ENCODE peak calls at places on chromosomes 12 and 14, in seven cellular contexts. D, Z, H, O, M, S and X are unnamed samples.

GRCh38 chr12:115473257-115473956 is 789.4 kb upstream of the TBX3 start:
- DNase-seq in D (no peak), Z (no peak), H (no peak), O (no peak), M (no peak), S (no peak), X (no peak)

GRCh38 chr14:104770851-104771272 is 17.9 kb downstream of the SIVA1 start:
- DNase-seq in D (no peak), Z (no peak), H (no peak), O (no peak), M (no peak), S (no peak), X (no peak)

GRCh38 chr12:16506394-16506793 is 99.6 kb downstream of the LMO3 start:
- DNase-seq in D (no peak), Z (no peak), H (no peak), O (no peak), M (no peak), S (no peak), X (no peak)

GRCh38 chr12:50751921-50752721 is 11.8 kb upstream of the ATF1 start:
- DNase-seq in D (no peak), Z (peak), H (no peak), O (no peak), M (no peak), S (no peak), X (no peak)

GRCh38 chr14:106652494-106652893 is 1126.1 kb downstream of the TMEM121 start:
- DNase-seq in D (no peak), Z (no peak), H (no peak), O (no peak), M (no peak), S (no peak), X (no peak)

GRCh38 chr12:70230934-70231606 is 12.2 kb upstream of the CNOT2 start:
- DNase-seq in D (no peak), Z (no peak), H (no peak), O (no peak), M (no peak), S (no peak), X (no peak)

GRCh38 chr12:54522213-54522612 is 24.7 kb downstream of the NCKAP1L start:
- DNase-seq in D (no peak), Z (no peak), H (no peak), O (no peak), M (no peak), S (no peak), X (no peak)

GRCh38 chr12:76308866-76309265 is 39.3 kb downstream of the BBS10 start:
- DNase-seq in D (no peak), Z (no peak), H (no peak), O (no peak), M (no peak), S (no peak), X (no peak)

GRCh38 chr14:96574633-96575191 is 72.5 kb downstream of the PAPOLA start:
- DNase-seq in D (no peak), Z (no peak), H (no peak), O (no peak), M (no peak), S (no peak), X (peak)

GRCh38 chr12:115249878-115250277 is 565.9 kb upstream of the TBX3 start:
- DNase-seq in D (no peak), Z (no peak), H (no peak), O (no peak), M (no peak), S (no peak), X (no peak)

GRCh38 chr12:31749024-31749704 is 20.3 kb upstream of the AMN1 start:
- DNase-seq in D (peak), Z (peak), H (peak), O (peak), M (peak), S (no peak), X (no peak)

GRCh38 chr12:12072064-12072760 is 1.5 kb downstream of the BCL2L14 start:
- DNase-seq in D (peak), Z (no peak), H (peak), O (no peak), M (peak), S (no peak), X (no peak)

GRCh38 chr14:65879218-65880009 is 466.9 kb downstream of the FUT8 start:
- DNase-seq in D (no peak), Z (no peak), H (no peak), O (no peak), M (no peak), S (no peak), X (peak)

GRCh38 chr12:108890208-108890607 is 10.3 kb downstream of the DAO start:
- DNase-seq in D (no peak), Z (peak), H (no peak), O (peak), M (no peak), S (no peak), X (peak)

GRCh38 chr12:131067993-131068942 is 114.6 kb downstream of the ADGRD1 start:
- DNase-seq in D (no peak), Z (no peak), H (no peak), O (no peak), M (no peak), S (no peak), X (no peak)

GRCh38 chr14:54643696-54644176 is 76.8 kb downstream of the SAMD4A start:
- DNase-seq in D (no peak), Z (no peak), H (no peak), O (no peak), M (no peak), S (no peak), X (no peak)

GRCh38 chr12:71371132-71371531 is 68.5 kb upstream of the LGR5 start:
- DNase-seq in D (no peak), Z (peak), H (no peak), O (no peak), M (no peak), S (no peak), X (no peak)

GRCh38 chr12:16329594-16329993 is 17.9 kb upstream of the MGST1 start:
- DNase-seq in D (no peak), Z (no peak), H (no peak), O (no peak), M (peak), S (no peak), X (peak)

GRCh38 chr12:82648510-82648909 is 38.2 kb upstream of the TMTC2 start:
- DNase-seq in D (no peak), Z (peak), H (no peak), O (no peak), M (no peak), S (no peak), X (no peak)

GRCh38 chr14:72291908-72292688 is 359.9 kb downstream of the RGS6 start:
- DNase-seq in D (no peak), Z (peak), H (peak), O (peak), M (peak), S (no peak), X (peak)

GRCh38 chr14:104531421-104532190 is 48.0 kb upstream of the C14orf180 start:
- DNase-seq in D (no peak), Z (no peak), H (no peak), O (no peak), M (no peak), S (no peak), X (no peak)

GRCh38 chr14:83975435-83976222 is 1554.3 kb upstream of the FLRT2 start:
- DNase-seq in D (no peak), Z (no peak), H (peak), O (no peak), M (peak), S (no peak), X (peak)

GRCh38 chr12:120998435-120998834 is 17.9 kb downstream of the C12orf43 start:
- DNase-seq in D (no peak), Z (no peak), H (no peak), O (no peak), M (no peak), S (no peak), X (no peak)
- H3K27ac ChIP-seq in D (no peak), Z (no peak), H (no peak), O (no peak), M (no peak), S (no peak), X (no peak)

DNA sequence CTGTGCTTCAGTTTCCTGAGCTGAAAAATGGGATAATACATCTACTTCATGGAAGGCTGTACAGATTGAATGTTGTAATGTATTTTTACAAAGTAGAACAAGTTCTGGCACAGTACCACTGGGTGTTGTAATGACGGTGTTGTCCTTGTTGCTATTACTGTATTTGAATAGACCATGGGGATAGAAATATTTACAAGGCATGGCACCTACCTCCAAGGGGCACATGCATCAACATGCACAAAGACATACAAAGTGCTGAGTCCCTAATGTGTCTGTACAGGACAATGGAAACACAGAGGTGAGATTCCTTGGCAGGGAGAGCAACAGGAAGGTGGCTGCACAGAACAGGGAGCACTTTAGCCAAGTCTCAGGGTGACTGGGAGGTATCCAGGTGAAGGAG is 930.6 kb upstream of the TMEM132C start:
- DNase-seq in D (no peak), Z (no peak), H (no peak), O (no peak), M (no peak), S (no peak), X (no peak)
- TF ChIP-seq CTCF in D (no peak), Z (no peak), H (no peak), O (no peak), M (no peak), S (no peak), X (no peak)

GRCh38 chr14:23128969-23129758 is 10.1 kb upstream of the CEBPE start:
- DNase-seq in D (no peak), Z (no peak), H (no peak), O (peak), M (no peak), S (peak), X (no peak)
- H3K27ac ChIP-seq in D (no peak), Z (no peak), H (no peak), O (no peak), M (no peak), S (no peak), X (no peak)

GRCh38 chr14:29800961-29801360 is 126.7 kb downstream of the PRKD1 start:
- DNase-seq in D (no peak), Z (no peak), H (no peak), O (no peak), M (no peak), S (no peak), X (no peak)
- TF ChIP-seq CTCF in D (no peak), Z (no peak), H (no peak), O (no peak), M (no peak), S (no peak), X (peak)

GRCh38 chr12:103519632-103520031 is 23.9 kb upstream of the C12orf42 start:
- DNase-seq in D (no peak), Z (no peak), H (no peak), O (no peak), M (no peak), S (no peak), X (no peak)

GRCh38 chr12:103523771-103524170 is 28.0 kb upstream of the C12orf42 start:
- DNase-seq in D (no peak), Z (no peak), H (no peak), O (no peak), M (no peak), S (no peak), X (no peak)

GRCh38 chr12:103520686-103521215 is 25.0 kb upstream of the C12orf42 start:
- DNase-seq in D (no peak), Z (no peak), H (no peak), O (no peak), M (no peak), S (no peak), X (no peak)

GRCh38 chr12:103529306-103529705 is 33.5 kb upstream of the C12orf42 start:
- DNase-seq in D (no peak), Z (no peak), H (no peak), O (no peak), M (no peak), S (no peak), X (no peak)

GRCh38 chr12:103524238-103524875 is 28.6 kb upstream of the C12orf42 start:
- DNase-seq in D (no peak), Z (no peak), H (no peak), O (no peak), M (no peak), S (no peak), X (no peak)
- H3K27ac ChIP-seq in D (no peak), Z (no peak), H (no peak), O (no peak), M (no peak), S (no peak), X (no peak)

GRCh38 chr12:94457331-94457730 is 2.3 kb downstream of the CEP83 start:
- DNase-seq in D (no peak), Z (no peak), H (no peak), O (no peak), M (no peak), S (no peak), X (no peak)

GRCh38 chr12:94460594-94460959 is 910 bp upstream of the CEP83 start:
- DNase-seq in D (no peak), Z (no peak), H (no peak), O (no peak), M (no peak), S (no peak), X (no peak)

GRCh38 chr12:94458882-94459772 is 540 bp downstream of the CEP83 start:
- DNase-seq in D (no peak), Z (peak), H (no peak), O (peak), M (peak), S (no peak), X (peak)

GRCh38 chr12:94459773-94460593 is at the start of gene CEP83:
- DNase-seq in D (peak), Z (peak), H (peak), O (peak), M (peak), S (peak), X (peak)
- TF ChIP-seq CTCF in D (no peak), Z (no peak), H (no peak), O (no peak), M (no peak), S (no peak), X (no peak)

DNA sequence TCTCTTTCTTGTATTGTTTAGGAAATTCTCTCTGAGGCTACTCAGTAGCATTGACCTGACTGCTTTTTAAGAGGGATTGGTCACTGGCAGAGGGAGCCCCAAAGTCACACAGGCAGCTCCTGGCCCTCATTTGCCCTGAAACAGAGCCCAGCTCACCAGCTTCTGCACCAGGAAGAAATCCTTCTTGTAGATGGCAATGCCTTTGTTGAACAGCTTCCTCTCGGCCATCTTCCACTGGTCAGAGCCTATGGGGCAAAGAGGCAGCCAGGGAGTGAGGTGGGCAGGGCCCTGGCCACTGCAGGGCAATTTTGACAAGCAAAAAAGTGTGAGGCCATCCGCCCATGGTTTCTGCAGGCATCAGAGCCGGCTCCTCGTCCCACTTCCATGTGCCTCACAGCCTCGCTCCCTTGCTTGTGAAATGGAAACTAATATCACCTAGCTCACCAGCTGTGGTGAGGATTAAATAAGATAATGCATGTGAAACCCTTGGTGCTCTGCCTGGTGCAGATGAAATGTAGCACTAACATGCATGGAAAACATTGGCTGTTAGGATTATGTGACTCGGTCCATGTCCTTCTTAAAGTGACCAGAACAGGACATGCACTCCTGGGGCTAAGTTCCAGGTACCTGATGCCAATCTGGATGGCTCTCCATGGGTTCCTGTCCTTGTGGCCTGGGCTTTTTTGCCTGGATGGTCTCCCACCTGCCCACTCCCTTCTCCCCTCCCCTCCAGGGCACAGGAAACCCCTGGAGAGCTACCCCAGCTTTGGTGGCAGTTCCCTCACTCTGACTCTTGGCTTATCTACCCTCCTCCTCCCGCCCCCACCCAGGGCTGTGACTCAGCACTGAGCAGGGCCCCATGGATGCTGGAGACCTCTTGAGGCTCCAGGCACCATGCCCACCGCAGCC is 11.2 kb upstream of the PNMA1 start:
- DNase-seq in D (no peak), Z (no peak), H (no peak), O (peak), M (peak), S (peak), X (no peak)
- H3K27ac ChIP-seq in D (peak), Z (no peak), H (no peak), O (peak), M (peak), S (no peak), X (no peak)

GRCh38 chr12:27534060-27534764 is 10.2 kb downstream of the PPFIBP1 start:
- DNase-seq in D (no peak), Z (no peak), H (no peak), O (no peak), M (no peak), S (no peak), X (no peak)
- TF ChIP-seq CTCF in D (no peak), Z (no peak), H (no peak), O (no peak), M (no peak), S (no peak), X (no peak)

GRCh38 chr12:64694130-64695078 is 64.8 kb downstream of the GNS start:
- DNase-seq in D (no peak), Z (no peak), H (no peak), O (peak), M (no peak), S (no peak), X (no peak)
- H3K27ac ChIP-seq in D (no peak), Z (no peak), H (no peak), O (no peak), M (no peak), S (peak), X (peak)